ENCODE peak calls at places on chromosomes 6 and 20, in ten cellular contexts. One of them, this sample, is unnamed.

GRCh38 chr6:2805031-2805430 is 36.6 kb downstream of the SERPINB1 start:
- DNase-seq in HEK293T: no peak
- DNase-seq in fibroblast of pulmonary artery: no peak
- DNase-seq in GM23248: no peak
- DNase-seq in fibroblast of gingiva: no peak
- DNase-seq in occipital lobe: no peak
- DNase-seq in T-helper 1 cell: no peak
- DNase-seq in activated CD8-positive, alpha-beta T cell treated with anti-CD3 and anti-CD28 coated beads, Interleukin-2, amount 10 ng/mL, durations not matched to agents 7 days and 5 days: no peak
- DNase-seq in stimulated activated CD8-positive, alpha-beta memory T cell treated with anti-CD3 and anti-CD28 coated beads, Interleukin-4, amount 100 ng/mL, for 1 hour: no peak
- DNase-seq in stimulated activated CD4-positive, alpha-beta T cell treated with anti-CD3 and anti-CD28 coated beads, TNF-alpha, amount 100 ng/mL, for 4 hours: no peak
- DNase-seq in this sample: no peak

GRCh38 chr6:43936476-43936875 is 166.5 kb downstream of the VEGFA start:
- DNase-seq in HEK293T: no peak
- DNase-seq in fibroblast of pulmonary artery: no peak
- DNase-seq in GM23248: peak; percentile 16
- DNase-seq in fibroblast of gingiva: no peak
- DNase-seq in occipital lobe: no peak
- DNase-seq in T-helper 1 cell: no peak
- DNase-seq in activated CD8-positive, alpha-beta T cell treated with anti-CD3 and anti-CD28 coated beads, Interleukin-2, amount 10 ng/mL, durations not matched to agents 7 days and 5 days: no peak
- DNase-seq in stimulated activated CD8-positive, alpha-beta memory T cell treated with anti-CD3 and anti-CD28 coated beads, Interleukin-4, amount 100 ng/mL, for 1 hour: no peak
- DNase-seq in stimulated activated CD4-positive, alpha-beta T cell treated with anti-CD3 and anti-CD28 coated beads, TNF-alpha, amount 100 ng/mL, for 4 hours: no peak
- DNase-seq in this sample: no peak

GRCh38 chr6:127102299-127102698 is 16.2 kb upstream of the RSPO3 start:
- DNase-seq in HEK293T: no peak
- DNase-seq in fibroblast of pulmonary artery: peak; percentile 88
- DNase-seq in GM23248: peak; percentile 98
- DNase-seq in fibroblast of gingiva: peak; percentile 87
- DNase-seq in occipital lobe: no peak
- DNase-seq in T-helper 1 cell: no peak
- DNase-seq in activated CD8-positive, alpha-beta T cell treated with anti-CD3 and anti-CD28 coated beads, Interleukin-2, amount 10 ng/mL, durations not matched to agents 7 days and 5 days: no peak
- DNase-seq in stimulated activated CD8-positive, alpha-beta memory T cell treated with anti-CD3 and anti-CD28 coated beads, Interleukin-4, amount 100 ng/mL, for 1 hour: no peak
- DNase-seq in stimulated activated CD4-positive, alpha-beta T cell treated with anti-CD3 and anti-CD28 coated beads, TNF-alpha, amount 100 ng/mL, for 4 hours: no peak
- DNase-seq in this sample: no peak

GRCh38 chr6:39330057-39330456 is 7.6 kb upstream of the KCNK16 start:
- DNase-seq in HEK293T: no peak
- DNase-seq in fibroblast of pulmonary artery: no peak
- DNase-seq in GM23248: no peak
- DNase-seq in fibroblast of gingiva: no peak
- DNase-seq in occipital lobe: no peak
- DNase-seq in T-helper 1 cell: no peak
- DNase-seq in activated CD8-positive, alpha-beta T cell treated with anti-CD3 and anti-CD28 coated beads, Interleukin-2, amount 10 ng/mL, durations not matched to agents 7 days and 5 days: no peak
- DNase-seq in stimulated activated CD8-positive, alpha-beta memory T cell treated with anti-CD3 and anti-CD28 coated beads, Interleukin-4, amount 100 ng/mL, for 1 hour: no peak
- DNase-seq in stimulated activated CD4-positive, alpha-beta T cell treated with anti-CD3 and anti-CD28 coated beads, TNF-alpha, amount 100 ng/mL, for 4 hours: no peak
- DNase-seq in this sample: no peak

GRCh38 chr6:43984442-43985321 is 142.6 kb downstream of the MRPL14 start:
- DNase-seq in HEK293T: peak; percentile 36
- DNase-seq in fibroblast of pulmonary artery: no peak
- DNase-seq in GM23248: peak; percentile 13
- DNase-seq in fibroblast of gingiva: peak; percentile 47
- DNase-seq in occipital lobe: no peak
- DNase-seq in T-helper 1 cell: no peak
- DNase-seq in activated CD8-positive, alpha-beta T cell treated with anti-CD3 and anti-CD28 coated beads, Interleukin-2, amount 10 ng/mL, durations not matched to agents 7 days and 5 days: no peak
- DNase-seq in stimulated activated CD8-positive, alpha-beta memory T cell treated with anti-CD3 and anti-CD28 coated beads, Interleukin-4, amount 100 ng/mL, for 1 hour: no peak
- DNase-seq in stimulated activated CD4-positive, alpha-beta T cell treated with anti-CD3 and anti-CD28 coated beads, TNF-alpha, amount 100 ng/mL, for 4 hours: no peak
- DNase-seq in this sample: no peak

GRCh38 chr6:29509711-29510110 is 22.0 kb upstream of the MAS1L start:
- DNase-seq in HEK293T: no peak
- DNase-seq in fibroblast of pulmonary artery: no peak
- DNase-seq in GM23248: no peak
- DNase-seq in fibroblast of gingiva: no peak
- DNase-seq in occipital lobe: no peak
- DNase-seq in T-helper 1 cell: no peak
- DNase-seq in activated CD8-positive, alpha-beta T cell treated with anti-CD3 and anti-CD28 coated beads, Interleukin-2, amount 10 ng/mL, durations not matched to agents 7 days and 5 days: no peak
- DNase-seq in stimulated activated CD8-positive, alpha-beta memory T cell treated with anti-CD3 and anti-CD28 coated beads, Interleukin-4, amount 100 ng/mL, for 1 hour: no peak
- DNase-seq in stimulated activated CD4-positive, alpha-beta T cell treated with anti-CD3 and anti-CD28 coated beads, TNF-alpha, amount 100 ng/mL, for 4 hours: no peak
- DNase-seq in this sample: no peak

GRCh38 chr6:51249798-51250197 is 431.1 kb downstream of the TFAP2B start:
- DNase-seq in HEK293T: no peak
- DNase-seq in fibroblast of pulmonary artery: no peak
- DNase-seq in GM23248: no peak
- DNase-seq in fibroblast of gingiva: no peak
- DNase-seq in occipital lobe: no peak
- DNase-seq in T-helper 1 cell: no peak
- DNase-seq in activated CD8-positive, alpha-beta T cell treated with anti-CD3 and anti-CD28 coated beads, Interleukin-2, amount 10 ng/mL, durations not matched to agents 7 days and 5 days: no peak
- DNase-seq in stimulated activated CD8-positive, alpha-beta memory T cell treated with anti-CD3 and anti-CD28 coated beads, Interleukin-4, amount 100 ng/mL, for 1 hour: no peak
- DNase-seq in stimulated activated CD4-positive, alpha-beta T cell treated with anti-CD3 and anti-CD28 coated beads, TNF-alpha, amount 100 ng/mL, for 4 hours: no peak
- DNase-seq in this sample: no peak

GRCh38 chr6:143689852-143690251 is 12.1 kb downstream of the PHACTR2 start:
- DNase-seq in HEK293T: no peak
- DNase-seq in fibroblast of pulmonary artery: no peak
- DNase-seq in GM23248: no peak
- DNase-seq in fibroblast of gingiva: no peak
- DNase-seq in occipital lobe: no peak
- DNase-seq in T-helper 1 cell: no peak
- DNase-seq in activated CD8-positive, alpha-beta T cell treated with anti-CD3 and anti-CD28 coated beads, Interleukin-2, amount 10 ng/mL, durations not matched to agents 7 days and 5 days: no peak
- DNase-seq in stimulated activated CD8-positive, alpha-beta memory T cell treated with anti-CD3 and anti-CD28 coated beads, Interleukin-4, amount 100 ng/mL, for 1 hour: no peak
- DNase-seq in stimulated activated CD4-positive, alpha-beta T cell treated with anti-CD3 and anti-CD28 coated beads, TNF-alpha, amount 100 ng/mL, for 4 hours: no peak
- DNase-seq in this sample: no peak

GRCh38 chr20:50415516-50416268 is 94.5 kb upstream of the PTPN1 start:
- DNase-seq in HEK293T: no peak
- DNase-seq in fibroblast of pulmonary artery: peak; percentile 98
- DNase-seq in GM23248: peak; percentile 94
- DNase-seq in fibroblast of gingiva: peak; percentile 100
- DNase-seq in occipital lobe: peak; percentile 87
- DNase-seq in T-helper 1 cell: no peak
- DNase-seq in activated CD8-positive, alpha-beta T cell treated with anti-CD3 and anti-CD28 coated beads, Interleukin-2, amount 10 ng/mL, durations not matched to agents 7 days and 5 days: no peak
- DNase-seq in stimulated activated CD8-positive, alpha-beta memory T cell treated with anti-CD3 and anti-CD28 coated beads, Interleukin-4, amount 100 ng/mL, for 1 hour: no peak
- DNase-seq in stimulated activated CD4-positive, alpha-beta T cell treated with anti-CD3 and anti-CD28 coated beads, TNF-alpha, amount 100 ng/mL, for 4 hours: no peak
- DNase-seq in this sample: no peak

GRCh38 chr20:10610266-10610665 is 63.5 kb downstream of the JAG1 start:
- DNase-seq in HEK293T: no peak
- DNase-seq in fibroblast of pulmonary artery: peak; percentile 52
- DNase-seq in GM23248: no peak
- DNase-seq in fibroblast of gingiva: no peak
- DNase-seq in occipital lobe: no peak
- DNase-seq in T-helper 1 cell: no peak
- DNase-seq in activated CD8-positive, alpha-beta T cell treated with anti-CD3 and anti-CD28 coated beads, Interleukin-2, amount 10 ng/mL, durations not matched to agents 7 days and 5 days: no peak
- DNase-seq in stimulated activated CD8-positive, alpha-beta memory T cell treated with anti-CD3 and anti-CD28 coated beads, Interleukin-4, amount 100 ng/mL, for 1 hour: no peak
- DNase-seq in stimulated activated CD4-positive, alpha-beta T cell treated with anti-CD3 and anti-CD28 coated beads, TNF-alpha, amount 100 ng/mL, for 4 hours: no peak
- DNase-seq in this sample: no peak

GRCh38 chr6:54990001-54990400 is 143.4 kb downstream of the FAM83B start:
- DNase-seq in HEK293T: no peak
- DNase-seq in fibroblast of pulmonary artery: no peak
- DNase-seq in GM23248: no peak
- DNase-seq in fibroblast of gingiva: no peak
- DNase-seq in occipital lobe: no peak
- DNase-seq in T-helper 1 cell: no peak
- DNase-seq in activated CD8-positive, alpha-beta T cell treated with anti-CD3 and anti-CD28 coated beads, Interleukin-2, amount 10 ng/mL, durations not matched to agents 7 days and 5 days: no peak
- DNase-seq in stimulated activated CD8-positive, alpha-beta memory T cell treated with anti-CD3 and anti-CD28 coated beads, Interleukin-4, amount 100 ng/mL, for 1 hour: no peak
- DNase-seq in stimulated activated CD4-positive, alpha-beta T cell treated with anti-CD3 and anti-CD28 coated beads, TNF-alpha, amount 100 ng/mL, for 4 hours: no peak
- DNase-seq in this sample: no peak

GRCh38 chr6:26224940-26225847 is 138.0 kb downstream of the HFE start:
- DNase-seq in HEK293T: no peak
- DNase-seq in fibroblast of pulmonary artery: peak; percentile 94
- DNase-seq in GM23248: peak; percentile 49
- DNase-seq in fibroblast of gingiva: peak; percentile 86
- DNase-seq in occipital lobe: no peak
- DNase-seq in T-helper 1 cell: no peak
- DNase-seq in activated CD8-positive, alpha-beta T cell treated with anti-CD3 and anti-CD28 coated beads, Interleukin-2, amount 10 ng/mL, durations not matched to agents 7 days and 5 days: no peak
- DNase-seq in stimulated activated CD8-positive, alpha-beta memory T cell treated with anti-CD3 and anti-CD28 coated beads, Interleukin-4, amount 100 ng/mL, for 1 hour: no peak
- DNase-seq in stimulated activated CD4-positive, alpha-beta T cell treated with anti-CD3 and anti-CD28 coated beads, TNF-alpha, amount 100 ng/mL, for 4 hours: no peak
- DNase-seq in this sample: no peak

GRCh38 chr20:36728986-36729385 is 16.9 kb downstream of the NDRG3 start:
- DNase-seq in HEK293T: no peak
- DNase-seq in fibroblast of pulmonary artery: peak; percentile 23
- DNase-seq in GM23248: peak; percentile 31
- DNase-seq in fibroblast of gingiva: no peak
- DNase-seq in occipital lobe: no peak
- DNase-seq in T-helper 1 cell: no peak
- DNase-seq in activated CD8-positive, alpha-beta T cell treated with anti-CD3 and anti-CD28 coated beads, Interleukin-2, amount 10 ng/mL, durations not matched to agents 7 days and 5 days: peak; percentile 36
- DNase-seq in stimulated activated CD8-positive, alpha-beta memory T cell treated with anti-CD3 and anti-CD28 coated beads, Interleukin-4, amount 100 ng/mL, for 1 hour: no peak
- DNase-seq in stimulated activated CD4-positive, alpha-beta T cell treated with anti-CD3 and anti-CD28 coated beads, TNF-alpha, amount 100 ng/mL, for 4 hours: no peak
- DNase-seq in this sample: no peak

GRCh38 chr6:123338394-123338793 is 298.4 kb downstream of the TRDN start:
- DNase-seq in HEK293T: no peak
- DNase-seq in fibroblast of pulmonary artery: no peak
- DNase-seq in GM23248: no peak
- DNase-seq in fibroblast of gingiva: no peak
- DNase-seq in occipital lobe: no peak
- DNase-seq in T-helper 1 cell: no peak
- DNase-seq in activated CD8-positive, alpha-beta T cell treated with anti-CD3 and anti-CD28 coated beads, Interleukin-2, amount 10 ng/mL, durations not matched to agents 7 days and 5 days: no peak
- DNase-seq in stimulated activated CD8-positive, alpha-beta memory T cell treated with anti-CD3 and anti-CD28 coated beads, Interleukin-4, amount 100 ng/mL, for 1 hour: no peak
- DNase-seq in stimulated activated CD4-positive, alpha-beta T cell treated with anti-CD3 and anti-CD28 coated beads, TNF-alpha, amount 100 ng/mL, for 4 hours: no peak
- DNase-seq in this sample: no peak

GRCh38 chr6:25928562-25929324 is 1.7 kb downstream of the SLC17A2 start:
- DNase-seq in HEK293T: no peak
- DNase-seq in fibroblast of pulmonary artery: no peak
- DNase-seq in GM23248: no peak
- DNase-seq in fibroblast of gingiva: no peak
- DNase-seq in occipital lobe: no peak
- DNase-seq in T-helper 1 cell: no peak
- DNase-seq in activated CD8-positive, alpha-beta T cell treated with anti-CD3 and anti-CD28 coated beads, Interleukin-2, amount 10 ng/mL, durations not matched to agents 7 days and 5 days: no peak
- DNase-seq in stimulated activated CD8-positive, alpha-beta memory T cell treated with anti-CD3 and anti-CD28 coated beads, Interleukin-4, amount 100 ng/mL, for 1 hour: no peak
- DNase-seq in stimulated activated CD4-positive, alpha-beta T cell treated with anti-CD3 and anti-CD28 coated beads, TNF-alpha, amount 100 ng/mL, for 4 hours: no peak
- DNase-seq in this sample: no peak

GRCh38 chr20:36270744-36271638 is 34.7 kb downstream of the AAR2 start:
- DNase-seq in HEK293T: peak; percentile 3
- DNase-seq in fibroblast of pulmonary artery: no peak
- DNase-seq in GM23248: no peak
- DNase-seq in fibroblast of gingiva: no peak
- DNase-seq in occipital lobe: no peak
- DNase-seq in T-helper 1 cell: no peak
- DNase-seq in activated CD8-positive, alpha-beta T cell treated with anti-CD3 and anti-CD28 coated beads, Interleukin-2, amount 10 ng/mL, durations not matched to agents 7 days and 5 days: no peak
- DNase-seq in stimulated activated CD8-positive, alpha-beta memory T cell treated with anti-CD3 and anti-CD28 coated beads, Interleukin-4, amount 100 ng/mL, for 1 hour: no peak
- DNase-seq in stimulated activated CD4-positive, alpha-beta T cell treated with anti-CD3 and anti-CD28 coated beads, TNF-alpha, amount 100 ng/mL, for 4 hours: no peak
- DNase-seq in this sample: no peak

GRCh38 chr6:2081155-2082138 is 164.0 kb downstream of the GMDS start:
- DNase-seq in HEK293T: no peak
- DNase-seq in fibroblast of pulmonary artery: no peak
- DNase-seq in GM23248: no peak
- DNase-seq in fibroblast of gingiva: no peak
- DNase-seq in occipital lobe: no peak
- DNase-seq in T-helper 1 cell: no peak
- DNase-seq in activated CD8-positive, alpha-beta T cell treated with anti-CD3 and anti-CD28 coated beads, Interleukin-2, amount 10 ng/mL, durations not matched to agents 7 days and 5 days: peak; percentile 71
- DNase-seq in stimulated activated CD8-positive, alpha-beta memory T cell treated with anti-CD3 and anti-CD28 coated beads, Interleukin-4, amount 100 ng/mL, for 1 hour: no peak
- DNase-seq in stimulated activated CD4-positive, alpha-beta T cell treated with anti-CD3 and anti-CD28 coated beads, TNF-alpha, amount 100 ng/mL, for 4 hours: no peak
- DNase-seq in this sample: no peak

This sample was measured in NCI-H526 treated with DMSO at 0.1 percent for 48 hours.